ENCODE peak calls at places on chromosomes 13 and 19, in seven cellular contexts. D is AG08396; B is cardiac fibroblast; U is myocyte; Y is T-helper 2 cell treated with Interferon-gamma antibody and Interleukin-4, amounts not matched to agents 5 μg/mL and 100 μg/mL, for 36 hours; F is activated CD4-positive, CD25-positive, alpha-beta regulatory T cell treated with anti-CD3 and anti-CD28 coated beads, Interleukin-2, amount 50 U/mL, for 16 hours; Z is substantia nigra. W is an unnamed sample.

GRCh38 chr13:59086147-59086546 is 1077.6 kb downstream of the DIAPH3 start:
- DNase-seq in Z (no peak), B (peak; percentile 91), Y (no peak), U (peak; percentile 1), D (peak; percentile 10), F (no peak), W (no peak)

GRCh38 chr19:1232652-1233360 is 5.0 kb downstream of the CBARP start:
- DNase-seq in B (peak; percentile 72), D (peak; percentile 68), U (no peak), Y (no peak), F (no peak), Z (no peak), W (no peak)

GRCh38 chr19:43643326-43643725 is 3.7 kb upstream of the CADM4 start:
- DNase-seq in B (no peak), U (peak; percentile 50), F (no peak), Z (no peak), Y (no peak), D (no peak), W (no peak)

GRCh38 chr13:100399455-100399854 is 189.1 kb downstream of the GGACT start:
- DNase-seq in Y (no peak), U (no peak), F (no peak), D (no peak), Z (no peak), B (no peak), W (no peak)

GRCh38 chr19:29834991-29835390 is 23.2 kb downstream of the CCNE1 start:
- DNase-seq in Z (no peak), F (no peak), U (no peak), D (no peak), B (no peak), Y (no peak), W (no peak)

GRCh38 chr13:72643339-72643989 is 84.0 kb downstream of the MZT1 start:
- DNase-seq in B (peak; percentile 68), D (peak; percentile 18), Y (peak; percentile 17), U (peak; percentile 61), Z (peak; percentile 10), F (peak; percentile 6), W (no peak)

GRCh38 chr19:28633223-28634030 is 579.5 kb downstream of the UQCRFS1 start:
- DNase-seq in U (peak; percentile 23), B (peak; percentile 85), D (peak; percentile 16), F (no peak), Z (peak; percentile 16), Y (peak; percentile 37), W (peak; percentile 75)

GRCh38 chr19:1587872-1588271 is 4.8 kb downstream of the MBD3 start:
- DNase-seq in Z (no peak), Y (no peak), D (no peak), B (no peak), F (no peak), U (peak; percentile 35), W (no peak)

GRCh38 chr13:103354189-103354588 is 288.0 kb upstream of the SLC10A2 start:
- DNase-seq in Y (no peak), B (no peak), U (no peak), F (no peak), Z (no peak), D (no peak), W (no peak)

GRCh38 chr19:36032251-36033104 is at the start of gene CLIP3:
- DNase-seq in Z (peak; percentile 83), B (peak; percentile 61), D (peak; percentile 99), Y (peak; percentile 27), F (no peak), U (peak; percentile 70), W (peak; percentile 90)

GRCh38 chr13:40549500-40550094 is 116.8 kb downstream of the FOXO1 start:
- DNase-seq in Y (no peak), B (peak; percentile 40), Z (no peak), F (no peak), D (no peak), U (peak; percentile 65), W (no peak)

GRCh38 chr19:2722541-2723344 is 1.6 kb upstream of the DIRAS1 start:
- DNase-seq in D (peak; percentile 95), U (peak; percentile 91), B (peak; percentile 76), F (no peak), Z (peak; percentile 53), Y (no peak), W (no peak)

GRCh38 chr13:52669677-52670076 is 17.0 kb downstream of the SUGT1 start:
- DNase-seq in B (no peak), D (no peak), Y (no peak), F (no peak), U (no peak), Z (no peak), W (no peak)

GRCh38 chr19:48511321-48511731 is 309 bp downstream of the LMTK3 start:
- DNase-seq in D (peak; percentile 13), Z (no peak), U (no peak), Y (no peak), F (no peak), B (no peak), W (peak; percentile 70)

GRCh38 chr13:113393226-113393571 is 29.3 kb upstream of the GRTP1 start:
- DNase-seq in U (no peak), B (no peak), D (no peak), F (no peak), Y (no peak), Z (no peak), W (peak; percentile 42)

GRCh38 chr19:4976412-4977298 is 7.7 kb downstream of the KDM4B start:
- DNase-seq in F (no peak), U (peak; percentile 48), D (peak; percentile 89), Z (peak; percentile 71), Y (no peak), B (peak; percentile 97), W (no peak)

GRCh38 chr13:98751397-98752110 is 918 bp downstream of the SLC15A1 start:
- DNase-seq in F (no peak), B (peak; percentile 38), Y (no peak), D (peak; percentile 64), U (no peak), Z (no peak), W (peak; percentile 56)

GRCh38 chr19:31105761-31106160 is 243.5 kb downstream of the TSHZ3 start:
- DNase-seq in U (no peak), D (no peak), Z (no peak), F (no peak), B (no peak), Y (no peak), W (no peak)

GRCh38 chr19:50794778-50795664 is 4.8 kb downstream of the ACP4 start:
- DNase-seq in Y (no peak), U (no peak), Z (no peak), B (no peak), F (no peak), D (no peak), W (no peak)

GRCh38 chr13:25827986-25828385 is 223.8 kb downstream of the SHISA2 start:
- DNase-seq in D (no peak), B (no peak), Y (no peak), Z (no peak), U (no peak), F (no peak), W (no peak)

GRCh38 chr13:88074794-88075509 is 403.8 kb downstream of the SLITRK5 start:
- DNase-seq in B (no peak), D (no peak), Y (no peak), Z (no peak), U (no peak), F (no peak), W (no peak)

GRCh38 chr13:95438297-95438696 is 114.2 kb upstream of the CLDN10 start:
- DNase-seq in D (no peak), Y (no peak), F (no peak), U (no peak), Z (no peak), B (no peak), W (no peak)

GRCh38 chr13:52925775-52926285 is 77.4 kb upstream of the PCDH8 start:
- DNase-seq in U (peak; percentile 24), Y (no peak), D (no peak), F (no peak), Z (no peak), B (no peak), W (no peak)

GRCh38 chr13:113546571-113547247 is 37.8 kb upstream of the TFDP1 start:
- DNase-seq in F (no peak), Z (no peak), U (no peak), Y (no peak), B (peak; percentile 41), D (peak; percentile 77), W (no peak)

GRCh38 chr19:40365010-40365409 is 16.5 kb downstream of the PLD3 start:
- DNase-seq in Z (no peak), F (no peak), U (no peak), Y (no peak), D (no peak), B (no peak), W (no peak)

GRCh38 chr13:31096624-31097302 is 64.9 kb downstream of the HSPH1 start:
- DNase-seq in B (no peak), U (no peak), F (no peak), D (no peak), Z (no peak), Y (no peak), W (no peak)

GRCh38 chr19:23403024-23403423 is 7.8 kb upstream of the ZNF91 start:
- DNase-seq in U (no peak), D (no peak), Z (no peak), B (no peak), Y (no peak), F (no peak), W (no peak)

GRCh38 chr13:24632382-24633121 is 47.7 kb upstream of the ATP12A start:
- DNase-seq in Y (no peak), B (peak; percentile 18), D (peak; percentile 32), F (no peak), U (no peak), Z (no peak), W (no peak)

GRCh38 chr13:52356327-52356726 is 49.6 kb downstream of the THSD1 start:
- DNase-seq in F (no peak), U (no peak), D (no peak), B (peak; percentile 73), Z (no peak), Y (no peak), W (no peak)

GRCh38 chr13:97372929-97373328 is 61.0 kb upstream of the RAP2A start:
- DNase-seq in Y (no peak), U (no peak), Z (no peak), B (no peak), D (no peak), F (no peak), W (no peak)

GRCh38 chr13:45321230-45321629 is 19.8 kb downstream of the TPT1 start:
- DNase-seq in U (no peak), B (no peak), Y (no peak), Z (no peak), D (no peak), F (no peak), W (no peak)

GRCh38 chr13:80235559-80236296 is 105.2 kb downstream of the SPRY2 start:
- DNase-seq in U (no peak), D (no peak), Z (no peak), B (peak; percentile 65), Y (no peak), F (no peak), W (no peak)